ENCODE peak calls at places on chromosome 20, in four cellular contexts. R, N, O and W are unnamed samples. For H3K9me3, the result is how much of the 10 kb centered on the place peaks cover.

GRCh38 chr20:51335329-51335841 is 207.1 kb downstream of the NFATC2 start:
- DNase-seq in R (no peak), N (peak), O (no peak), W (no peak)

GRCh38 chr20:20368414-20369352 is 779 bp downstream of the INSM1 start:
- DNase-seq in R (peak), N (no peak), O (no peak), W (no peak)

GRCh38 chr20:23143098-23143497 is 57.0 kb upstream of the CD93 start:
- DNase-seq in R (no peak), N (peak), O (peak), W (no peak)

GRCh38 chr20:44618318-44618731 is 33.2 kb downstream of the ADA start:
- DNase-seq in R (no peak), N (no peak), O (no peak), W (peak)

GRCh38 chr20:58822748-58823730 is 27.7 kb downstream of the GNAS-AS1 start:
- DNase-seq in R (no peak), N (no peak), O (no peak), W (no peak)

GRCh38 chr20:24969203-24970029 is 20.3 kb downstream of the CST7 start:
- DNase-seq in R (no peak), N (no peak), O (no peak), W (no peak)

GRCh38 chr20:61582196-61582923 is 330.3 kb downstream of the CDH4 start:
- DNase-seq in R (no peak), N (no peak), O (no peak), W (no peak)

GRCh38 chr20:4061989-4062388 is 46.6 kb upstream of the RNF24 start:
- DNase-seq in R (no peak), N (peak), O (no peak), W (no peak)

GRCh38 chr20:58717278-58718091 is 24.9 kb downstream of the NPEPL1 start:
- DNase-seq in R (no peak), N (no peak), O (peak), W (peak)

GRCh38 chr20:723756-724155 is 44.5 kb downstream of the SLC52A3 start:
- DNase-seq in R (no peak), N (no peak), O (no peak), W (peak)

GRCh38 chr20:57396212-57396611 is 5.0 kb downstream of the RBM38 start:
- DNase-seq in R (peak), N (no peak), O (no peak), W (peak)

GRCh38 chr20:57397693-57398108 is 6.5 kb downstream of the RBM38 start:
- DNase-seq in R (no peak), N (no peak), O (no peak), W (peak)

GRCh38 chr20:57397004-57397692 is 6.0 kb downstream of the RBM38 start:
- DNase-seq in R (peak), N (no peak), O (no peak), W (peak)

GRCh38 chr20:57395111-57395959 is 4.1 kb downstream of the RBM38 start:
- DNase-seq in R (peak), N (peak), O (no peak), W (peak)

DNA sequence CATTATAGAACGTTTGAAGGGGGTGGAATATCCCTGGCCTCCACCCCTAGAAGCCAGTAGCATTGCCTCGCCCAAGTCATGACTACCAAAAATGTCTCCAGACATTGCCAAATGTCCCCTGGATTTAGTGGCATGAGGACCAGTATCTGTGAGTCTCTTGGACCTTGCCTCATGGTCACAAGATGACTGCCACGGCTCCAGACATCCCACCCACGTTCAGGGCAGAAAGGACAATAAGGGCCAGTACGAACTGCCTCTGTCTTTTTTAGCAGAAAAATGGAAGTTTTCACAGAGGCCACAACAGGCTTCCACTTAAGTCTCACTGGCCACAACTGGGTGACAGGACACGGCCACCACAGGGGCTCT is 5.4 kb downstream of the RBM38 start:
- DNase-seq in R (no peak), N (no peak), O (no peak), W (no peak)
- H3K27ac ChIP-seq in R (peak), N (peak), O (no peak), W (peak)

GRCh38 chr20:50308513-50309279 is 118.1 kb downstream of the CEBPB start:
- DNase-seq in R (no peak), N (peak), O (peak), W (peak)
- TF ChIP-seq CTCF in R (no peak), N (peak), O (peak), W (peak)

DNA sequence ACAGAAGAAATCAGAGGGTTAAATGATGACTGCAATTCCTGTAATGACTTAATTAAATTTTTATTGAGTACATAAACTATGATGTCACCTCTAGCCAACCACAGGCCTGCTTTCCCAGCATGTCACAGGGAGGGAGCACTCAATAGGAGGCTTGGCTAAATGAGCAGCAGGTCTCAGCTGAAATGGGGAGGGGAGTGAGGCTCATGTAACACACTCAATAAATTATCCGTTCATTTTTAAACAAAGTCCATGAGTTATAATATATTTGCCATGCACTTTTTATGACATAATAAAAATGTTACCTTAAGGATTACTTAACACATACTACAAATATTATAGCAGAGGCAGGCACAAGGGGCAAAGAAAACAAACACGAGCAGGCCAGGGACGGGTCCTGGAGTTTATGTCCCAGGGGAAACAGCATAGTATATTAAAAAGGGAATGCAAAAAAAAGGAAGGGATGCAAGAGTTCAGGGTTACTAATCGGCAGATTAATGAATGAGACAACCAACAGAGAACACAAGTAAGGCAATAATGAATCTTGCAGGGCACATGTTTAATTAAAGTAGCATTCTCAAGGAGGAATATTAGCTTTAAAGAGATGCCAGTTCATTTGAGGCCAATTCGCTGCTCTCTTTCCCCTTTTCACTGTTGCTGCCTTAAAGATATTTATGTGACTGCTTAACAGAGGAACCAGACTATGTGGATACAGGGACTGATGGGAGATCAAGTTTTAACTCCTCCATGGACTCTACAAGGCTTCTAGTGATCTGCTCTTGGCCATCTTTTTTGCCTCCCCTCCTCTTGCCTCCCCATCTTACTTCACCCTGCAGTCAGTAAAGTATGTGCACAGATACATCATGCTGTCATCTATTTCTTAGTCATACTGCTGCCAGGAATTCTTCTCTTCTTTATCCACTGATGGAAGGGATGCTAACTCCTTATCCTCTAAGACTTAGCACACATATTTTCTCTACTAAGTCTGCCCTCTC is 27.3 kb upstream of the FAM83C start:
- DNase-seq in R (no peak), N (no peak), O (no peak), W (no peak)
- H3K9me3 ChIP-seq in R (under half), N (under half), O (under half), W (under half)

GRCh38 chr20:54290636-54291035 is 82.7 kb downstream of the PFDN4 start:
- DNase-seq in R (no peak), N (no peak), O (no peak), W (no peak)

GRCh38 chr20:54293526-54293925 is 85.6 kb downstream of the PFDN4 start:
- DNase-seq in R (no peak), N (peak), O (no peak), W (no peak)

GRCh38 chr20:54294094-54294493 is 86.2 kb downstream of the PFDN4 start:
- DNase-seq in R (no peak), N (no peak), O (no peak), W (no peak)

GRCh38 chr20:54292186-54292585 is 84.3 kb downstream of the PFDN4 start:
- DNase-seq in R (no peak), N (peak), O (no peak), W (no peak)

GRCh38 chr20:54291339-54292060 is 83.6 kb downstream of the PFDN4 start:
- DNase-seq in R (no peak), N (no peak), O (no peak), W (no peak)
- H3K27ac ChIP-seq in R (no peak), N (no peak), O (no peak), W (no peak)

GRCh38 chr20:35603695-35604443 is 11.8 kb upstream of the SPAG4 start:
- DNase-seq in R (no peak), N (no peak), O (no peak), W (no peak)

GRCh38 chr20:35606127-35606526 is 9.5 kb upstream of the SPAG4 start:
- DNase-seq in R (no peak), N (no peak), O (no peak), W (no peak)

GRCh38 chr20:35602851-35603495 is 12.7 kb upstream of the SPAG4 start:
- DNase-seq in R (no peak), N (no peak), O (no peak), W (no peak)

GRCh38 chr20:35601990-35602389 is 13.6 kb upstream of the SPAG4 start:
- DNase-seq in R (no peak), N (no peak), O (no peak), W (no peak)

GRCh38 chr20:35604444-35604750 is 11.2 kb upstream of the SPAG4 start:
- DNase-seq in R (no peak), N (no peak), O (no peak), W (no peak)
- TF ChIP-seq CTCF in R (peak), N (peak), O (no peak), W (no peak)

GRCh38 chr20:56157530-56158203 is 90.9 kb upstream of the MC3R start:
- DNase-seq in R (no peak), N (no peak), O (no peak), W (no peak)
- H3K9me3 ChIP-seq in R (under half), N (under half), O (under half), W (under half)

GRCh38 chr20:62875419-62876355 is 14.1 kb upstream of the TCFL5 start:
- DNase-seq in R (no peak), N (peak), O (peak), W (peak)
- H3K27ac ChIP-seq in R (no peak), N (no peak), O (peak), W (peak)

DNA sequence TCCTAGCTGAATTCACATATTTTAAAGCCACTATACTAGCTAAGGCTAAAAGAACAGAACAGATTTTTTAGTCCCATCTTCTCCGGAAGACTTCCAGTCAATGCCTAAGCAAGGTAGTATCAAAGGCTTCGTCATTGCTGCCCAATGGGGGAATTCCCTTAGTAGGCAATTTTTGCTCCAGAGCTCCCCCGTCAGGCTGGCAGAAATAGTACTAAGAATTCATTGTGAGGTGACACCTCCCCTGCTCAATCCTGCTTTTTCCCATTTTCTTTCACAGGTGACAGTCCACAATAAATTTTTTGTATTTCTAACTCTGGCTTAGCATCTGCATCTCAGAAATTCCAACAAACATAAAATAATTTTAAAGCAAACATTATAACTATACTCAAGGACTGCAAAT is 52.8 kb upstream of the SRSF6 start:
- DNase-seq in R (peak), N (peak), O (no peak), W (no peak)
- TF ChIP-seq CTCF in R (peak), N (peak), O (no peak), W (no peak)